ENCODE peak calls at places on chromosomes 12 and 14, in seven cellular contexts. N is HepG2, H is fibroblast of lung, K is body of pancreas, F is PC-3, W is tibial artery, M is neural progenitor cell. O is an unnamed sample. For H3K36me3, the result is how much of the 10 kb centered on the place peaks cover.

GRCh38 chr12:95742586-95742985 is 48.0 kb downstream of the NTN4 start:
- DNase-seq in H (no peak), N (no peak), F (no peak), M (no peak), K (peak), W (no peak), O (no peak)

GRCh38 chr12:33438890-33439586 is 581 bp downstream of the SYT10 start:
- DNase-seq in M (peak), W (no peak), F (no peak), K (no peak), H (peak), N (no peak), O (no peak)

GRCh38 chr14:94581127-94581999 is at the start of gene SERPINA5:
- DNase-seq in N (peak), F (peak), W (no peak), M (peak), H (peak), K (peak), O (peak)

GRCh38 chr14:26984318-26985177 is 386.7 kb upstream of the NOVA1 start:
- DNase-seq in M (peak), W (peak), H (peak), K (peak), N (peak), F (peak), O (peak)

GRCh38 chr14:24665440-24665991 is 31.5 kb upstream of the GZMB start:
- DNase-seq in M (no peak), N (no peak), W (no peak), K (no peak), H (no peak), F (no peak), O (no peak)

GRCh38 chr14:36986407-36986806 is 186.0 kb downstream of the SLC25A21 start:
- DNase-seq in K (no peak), W (no peak), M (no peak), H (no peak), N (no peak), F (no peak), O (no peak)

GRCh38 chr14:64817631-64818030 is 62.1 kb downstream of the SPTB start:
- DNase-seq in M (no peak), H (peak), W (no peak), F (no peak), N (no peak), K (no peak), O (no peak)

GRCh38 chr14:55951366-55952206 is 166.6 kb upstream of the PELI2 start:
- DNase-seq in K (no peak), N (no peak), H (peak), F (no peak), W (no peak), M (peak), O (no peak)

GRCh38 chr12:52220456-52220855 is 12.6 kb upstream of the KRT7 start:
- DNase-seq in F (no peak), M (no peak), N (no peak), K (no peak), H (no peak), W (no peak), O (no peak)

GRCh38 chr14:95255487-95255886 is 64.2 kb downstream of the CLMN start:
- DNase-seq in N (no peak), F (no peak), W (no peak), K (peak), M (peak), H (peak), O (peak)

GRCh38 chr12:68224613-68225285 is 861 bp downstream of the IL26 start:
- DNase-seq in K (no peak), M (no peak), W (no peak), N (no peak), H (peak), F (peak), O (peak)

GRCh38 chr14:106657460-106657859 is 1131.1 kb downstream of the TMEM121 start:
- DNase-seq in H (no peak), F (no peak), N (no peak), K (peak), W (no peak), M (no peak), O (no peak)

GRCh38 chr14:41699506-41699905 is 92.8 kb downstream of the LRFN5 start:
- DNase-seq in K (no peak), F (peak), N (no peak), W (no peak), H (no peak), M (no peak), O (no peak)

GRCh38 chr12:5026342-5026938 is 17.2 kb upstream of the KCNA5 start:
- DNase-seq in H (peak), M (no peak), F (no peak), W (no peak), N (no peak), K (no peak), O (no peak)

GRCh38 chr14:56131004-56131864 is 13.0 kb downstream of the PELI2 start:
- DNase-seq in N (no peak), W (no peak), M (no peak), H (no peak), K (peak), F (no peak), O (no peak)

GRCh38 chr14:95891742-95892141 is 15.1 kb downstream of the TUNAR start:
- DNase-seq in K (no peak), W (no peak), M (no peak), H (peak), N (no peak), F (peak), O (no peak)

GRCh38 chr12:71746983-71747611 is 7.6 kb upstream of the RAB21 start:
- DNase-seq in K (peak), N (peak), M (peak), F (peak), H (peak), W (no peak), O (peak)

GRCh38 chr12:21456291-21456780 is 18.9 kb downstream of the PYROXD1 start:
- DNase-seq in H (no peak), M (no peak), W (no peak), K (no peak), F (peak), N (no peak), O (no peak)

GRCh38 chr12:109720152-109720855 is 6.7 kb downstream of the FAM222A start:
- DNase-seq in H (no peak), N (no peak), F (no peak), W (no peak), K (peak), M (peak), O (no peak)

GRCh38 chr14:32933943-32934890 is 4.5 kb upstream of the NPAS3 start:
- DNase-seq in M (peak), K (no peak), F (peak), W (no peak), N (no peak), H (peak), O (peak)

GRCh38 chr12:117189725-117190209 is 503 bp downstream of the FBXO21 start:
- DNase-seq in H (peak), F (peak), N (peak), W (peak), M (peak), K (peak), O (peak)

GRCh38 chr12:93325855-93326254 is 51.9 kb upstream of the NUDT4 start:
- DNase-seq in N (no peak), M (no peak), W (no peak), F (peak), K (no peak), H (peak), O (no peak)

GRCh38 chr12:118357327-118358007 is 15.2 kb downstream of the TAOK3 start:
- DNase-seq in M (no peak), H (peak), W (no peak), K (peak), N (no peak), F (peak), O (peak)

GRCh38 chr12:14284189-14284722 is 81.2 kb upstream of the ATF7IP start:
- DNase-seq in H (no peak), F (no peak), N (no peak), M (peak), K (peak), W (no peak), O (no peak)

GRCh38 chr12:94749890-94750289 is 99.5 kb upstream of the TMCC3 start:
- DNase-seq in K (no peak), M (no peak), N (no peak), F (no peak), W (no peak), H (no peak), O (no peak)

GRCh38 chr12:78181544-78182162 is 351.0 kb downstream of the NAV3 start:
- DNase-seq in M (peak), W (no peak), H (no peak), K (no peak), F (peak), N (peak), O (peak)

GRCh38 chr12:103632554-103633216 is 45.6 kb downstream of the STAB2 start:
- DNase-seq in H (no peak), N (peak), K (peak), M (peak), W (no peak), F (peak), O (peak)

GRCh38 chr12:14618990-14619389 is 51.3 kb upstream of the PLBD1 start:
- DNase-seq in W (no peak), F (peak), N (no peak), M (peak), K (peak), H (peak), O (peak)

GRCh38 chr12:121823101-121823726 is 19.4 kb downstream of the SETD1B start:
- DNase-seq in K (no peak), H (no peak), W (no peak), F (no peak), M (no peak), N (no peak), O (no peak)

GRCh38 chr14:99816217-99816616 is 23.0 kb downstream of the EML1 start:
- DNase-seq in M (no peak), F (no peak), H (no peak), N (no peak), K (no peak), W (no peak), O (no peak)

GRCh38 chr14:75404843-75405242 is 23.0 kb upstream of the JDP2 start:
- DNase-seq in H (no peak), M (no peak), W (no peak), K (no peak), N (no peak), F (no peak), O (no peak)

GRCh38 chr14:102417118-102417517 is 54.4 kb downstream of the TECPR2 start:
- DNase-seq in N (no peak), K (no peak), F (no peak), M (no peak), H (no peak), W (no peak), O (no peak)
- TF ChIP-seq CTCF in N (no peak), K (no peak), F (no peak), M (no peak), H (no peak), W (no peak), O (no peak)

DNA sequence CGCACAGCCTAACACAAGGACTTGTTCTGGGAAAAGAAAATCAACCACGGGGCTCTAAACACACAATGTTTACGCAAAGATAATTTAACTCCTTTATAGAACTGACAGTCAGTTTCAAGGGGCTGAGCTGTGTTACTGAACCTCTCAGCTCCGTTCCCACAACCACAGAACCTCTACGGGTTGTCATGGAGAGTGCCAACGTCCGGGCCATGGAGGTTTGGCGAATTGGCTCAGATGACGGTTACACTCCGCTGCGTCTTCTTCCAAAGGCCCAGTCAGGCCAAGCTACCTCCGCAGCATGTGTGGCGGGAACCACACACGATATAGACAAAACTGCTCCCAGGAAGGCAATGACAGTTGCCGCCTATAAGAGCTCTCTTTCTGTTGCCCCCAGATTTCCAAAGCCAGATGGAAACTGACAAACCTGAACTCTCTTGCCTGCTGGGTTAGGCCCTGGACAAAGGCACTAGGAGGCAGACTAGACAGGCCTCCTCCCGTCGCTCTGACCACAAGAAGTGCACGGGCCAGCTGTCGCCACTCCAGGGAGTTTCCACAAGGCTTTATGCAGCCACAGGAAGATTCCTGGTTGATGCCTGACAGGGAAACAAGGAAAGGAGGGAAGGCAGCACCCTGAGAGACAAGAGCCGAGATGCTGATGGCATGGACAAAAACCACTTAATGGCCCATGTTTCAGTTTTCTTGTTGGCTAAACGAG is 30.3 kb downstream of the CCDC88C start:
- DNase-seq in F (no peak), M (no peak), H (peak), W (no peak), N (no peak), K (no peak), O (peak)
- H3K4me3 ChIP-seq in F (no peak), M (no peak), H (no peak), W (no peak), N (no peak), K (no peak), O (no peak)

GRCh38 chr14:105218611-105219010 is 29.7 kb upstream of the BTBD6 start:
- DNase-seq in M (no peak), H (no peak), N (no peak), W (no peak), F (no peak), K (no peak), O (no peak)

GRCh38 chr14:105217764-105218163 is 30.6 kb upstream of the BTBD6 start:
- DNase-seq in F (no peak), K (no peak), H (no peak), N (no peak), W (no peak), M (no peak), O (no peak)

GRCh38 chr14:105214324-105214915 is 33.3 kb upstream of the NUDT14 start:
- DNase-seq in H (no peak), M (no peak), F (no peak), K (no peak), N (no peak), W (no peak), O (no peak)

GRCh38 chr14:105215602-105216001 is 32.7 kb upstream of the BTBD6 start:
- DNase-seq in H (no peak), K (no peak), F (no peak), W (no peak), N (no peak), M (no peak), O (no peak)

GRCh38 chr14:105216490-105217247 is 31.7 kb upstream of the BTBD6 start:
- DNase-seq in H (no peak), F (no peak), K (no peak), W (no peak), N (no peak), M (no peak), O (no peak)
- H3K36me3 ChIP-seq in H (under half), F (under half), K (under half), W (under half), N (under half), M (under half), O (under half)

DNA sequence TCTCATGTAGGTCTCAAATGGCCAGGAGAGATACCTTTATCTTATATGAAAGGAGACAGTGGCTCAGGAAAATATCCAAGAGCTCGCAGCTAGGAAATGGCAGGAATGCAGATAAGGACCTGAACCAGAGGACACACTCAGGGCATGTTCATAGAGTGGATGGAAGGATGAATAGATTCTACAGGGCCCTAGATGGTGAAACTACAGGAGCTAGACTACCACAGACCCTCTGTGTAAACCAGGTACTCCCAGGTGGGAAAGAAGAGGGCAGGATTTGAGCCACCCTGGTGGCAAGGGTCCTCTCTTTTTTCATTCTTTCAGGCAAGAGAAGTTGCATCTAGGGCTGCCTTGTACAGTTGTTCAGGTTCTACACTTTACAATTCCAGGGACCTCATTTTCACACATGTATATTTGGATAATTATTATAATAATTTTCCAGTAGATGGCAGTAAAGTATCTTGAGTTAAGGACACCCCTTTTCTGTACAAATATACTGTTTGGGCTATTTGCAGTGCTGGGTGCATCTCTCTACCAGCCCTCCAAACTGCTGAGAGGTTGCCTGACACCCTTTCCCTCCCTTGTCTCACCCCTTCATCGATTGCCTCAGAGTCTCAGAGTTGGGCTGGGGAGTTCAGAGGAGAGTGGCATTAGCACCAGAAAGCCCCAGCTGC is 10.5 kb upstream of the ZDHHC22 start:
- DNase-seq in M (no peak), N (no peak), W (no peak), H (peak), K (no peak), F (peak), O (no peak)
- TF ChIP-seq CTCF in M (peak), N (peak), W (no peak), H (no peak), K (peak), F (peak), O (peak)

GRCh38 chr12:63149884-63150254 is 1.1 kb downstream of the AVPR1A start:
- DNase-seq in K (no peak), N (no peak), W (no peak), F (no peak), H (no peak), M (peak), O (no peak)

GRCh38 chr12:63151898-63152700 is 1.1 kb upstream of the AVPR1A start:
- DNase-seq in M (peak), K (peak), F (peak), W (peak), N (peak), H (peak), O (peak)

GRCh38 chr12:63154560-63154959 is 3.6 kb upstream of the AVPR1A start:
- DNase-seq in F (no peak), M (no peak), H (no peak), W (no peak), K (no peak), N (no peak), O (no peak)

GRCh38 chr12:63150255-63151060 is 543 bp downstream of the AVPR1A start:
- DNase-seq in K (peak), W (peak), N (no peak), M (peak), H (no peak), F (no peak), O (no peak)

DNA sequence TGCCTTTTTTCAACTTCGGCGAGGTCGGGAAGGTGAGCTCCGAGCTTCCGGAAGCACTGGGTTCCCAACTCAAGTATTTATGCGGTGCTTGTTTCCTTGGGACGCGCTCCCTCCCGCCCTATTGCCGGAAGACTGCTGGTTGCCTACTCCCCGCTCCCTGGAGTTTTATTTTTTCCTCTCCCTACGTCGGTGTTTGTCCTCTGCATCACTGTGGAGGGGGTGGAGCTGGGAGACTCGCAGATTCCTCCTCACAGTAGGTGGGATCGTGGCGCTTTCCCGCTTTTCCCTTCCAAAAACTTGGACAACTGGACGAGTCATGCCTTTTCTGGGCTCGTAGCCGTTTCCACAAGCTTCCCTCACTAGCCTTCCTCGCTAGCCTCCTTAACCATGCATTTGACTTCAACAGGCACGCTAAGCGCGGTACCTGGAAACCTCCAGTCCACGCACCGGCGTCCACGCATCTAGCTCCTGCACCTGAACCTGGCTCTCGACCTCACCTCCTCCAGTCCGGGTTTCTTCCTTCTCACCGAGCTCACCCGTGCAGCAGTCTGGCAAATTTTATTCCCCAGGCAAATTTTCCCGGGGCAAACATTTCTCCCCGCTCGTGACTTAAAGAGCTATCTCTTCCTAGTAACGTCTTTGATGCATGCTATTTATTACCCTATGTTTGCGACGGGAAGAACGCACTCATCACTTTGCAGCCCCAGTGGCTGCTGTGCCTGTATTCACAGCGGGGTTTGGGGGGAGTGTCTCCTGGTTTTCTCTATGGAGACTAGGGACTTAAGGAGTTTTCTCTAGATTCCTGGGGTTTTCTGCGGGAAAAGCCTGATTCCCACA is at the start of gene AVPR1A:
- DNase-seq in M (peak), K (peak), F (no peak), W (peak), H (no peak), N (no peak), O (no peak)
- H3K4me3 ChIP-seq in M (peak), K (no peak), F (peak), W (peak), H (no peak), N (no peak), O (peak)

GRCh38 chr12:123263196-123263817 is 8.3 kb downstream of the CDK2AP1 start:
- DNase-seq in K (no peak), F (no peak), W (no peak), N (no peak), H (no peak), M (no peak), O (no peak)
- H3K36me3 ChIP-seq in K (under half), F (under half), W (under half), N (half or more), H (under half), M (under half), O (half or more)

DNA sequence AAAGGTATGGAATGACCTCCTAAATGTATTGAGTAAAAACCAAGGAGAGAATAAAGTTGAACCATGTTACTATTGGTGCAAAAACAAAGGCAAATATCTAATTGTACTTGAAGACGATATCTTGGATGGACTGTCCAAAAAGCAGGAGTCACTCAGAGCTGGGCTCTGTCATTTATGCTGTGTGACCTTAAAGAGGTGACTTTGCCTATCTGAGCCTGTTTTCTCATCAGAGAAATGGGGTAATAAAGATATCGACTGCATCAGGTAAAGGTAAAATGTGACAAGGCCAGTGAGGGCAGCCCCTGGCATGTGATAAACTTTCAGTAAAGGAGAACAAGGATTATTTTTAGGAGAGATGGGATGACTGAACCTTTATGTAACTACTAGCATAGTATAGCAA is 1.8 kb upstream of the ABCB9 start:
- DNase-seq in W (no peak), K (no peak), F (no peak), M (no peak), H (no peak), N (no peak), O (no peak)
- TF ChIP-seq CTCF in W (no peak), K (no peak), F (no peak), M (no peak), H (no peak), N (no peak), O (no peak)

O was measured in brain microvascular endothelial cell.